ENCODE peak calls at places on chromosomes 7 and 10, in eight cellular contexts. R is WERI-Rb-1; L is GM12878; S is CD4-positive, CD25-positive, alpha-beta regulatory T cell; C is heart right ventricle; Q is mammary epithelial cell; Z is lung; A is stomach. O is an unnamed sample.
A peak's percentile ranks its signal among the peaks of the same experiment; 100 is the strongest.

GRCh38 chr7:156818133-156818532 is 74.8 kb downstream of the LMBR1 start:
- DNase-seq in R (no peak), L (no peak), S (no peak), C (no peak), Q (no peak), Z (no peak), A (no peak), O (no peak)

GRCh38 chr7:774161-775109 is 47.4 kb upstream of the PRKAR1B start:
- DNase-seq in R (peak; percentile 66), L (no peak), S (peak; percentile 53), C (peak; percentile 66), Q (peak; percentile 36), Z (peak; percentile 49), A (peak; percentile 72), O (peak; percentile 55)

GRCh38 chr10:99695761-99696160 is 36.2 kb downstream of the COX15 start:
- DNase-seq in R (no peak), L (no peak), S (no peak), C (no peak), Q (no peak), Z (no peak), A (no peak), O (no peak)

GRCh38 chr10:88008866-88009470 is 145.5 kb downstream of the PTEN start:
- DNase-seq in R (no peak), L (no peak), S (no peak), C (no peak), Q (no peak), Z (no peak), A (no peak), O (no peak)

GRCh38 chr10:86518781-86519180 is 2.8 kb downstream of the WAPL start:
- DNase-seq in R (no peak), L (no peak), S (no peak), C (no peak), Q (no peak), Z (no peak), A (no peak), O (no peak)

GRCh38 chr7:140972876-140973829 is 41.6 kb downstream of the MRPS33 start:
- DNase-seq in R (peak; percentile 14), L (no peak), S (no peak), C (no peak), Q (no peak), Z (no peak), A (no peak), O (no peak)

GRCh38 chr10:49230004-49230403 is 41.8 kb upstream of the TMEM273 start:
- DNase-seq in R (no peak), L (no peak), S (no peak), C (no peak), Q (no peak), Z (no peak), A (no peak), O (no peak)

GRCh38 chr7:106386958-106387357 is 102.2 kb upstream of the NAMPT start:
- DNase-seq in R (no peak), L (no peak), S (no peak), C (no peak), Q (no peak), Z (no peak), A (no peak), O (no peak)

GRCh38 chr7:64849924-64850499 is 53.1 kb upstream of the ZNF273 start:
- DNase-seq in R (no peak), L (no peak), S (no peak), C (no peak), Q (no peak), Z (no peak), A (no peak), O (no peak)

GRCh38 chr10:15351099-15351820 is 19.8 kb downstream of the FAM171A1 start:
- DNase-seq in R (no peak), L (no peak), S (no peak), C (no peak), Q (no peak), Z (no peak), A (no peak), O (no peak)

GRCh38 chr10:128411624-128412023 is 285.4 kb upstream of the MKI67 start:
- DNase-seq in R (no peak), L (no peak), S (no peak), C (no peak), Q (no peak), Z (no peak), A (no peak), O (no peak)

GRCh38 chr10:52778511-52779392 is 6.2 kb upstream of the MBL2 start:
- DNase-seq in R (peak; percentile 12), L (no peak), S (no peak), C (no peak), Q (no peak), Z (no peak), A (no peak), O (no peak)

GRCh38 chr10:52644678-52645434 is 127.7 kb downstream of the MBL2 start:
- DNase-seq in R (peak; percentile 20), L (no peak), S (peak; percentile 13), C (no peak), Q (peak; percentile 35), Z (peak; percentile 41), A (peak; percentile 40), O (no peak)

GRCh38 chr10:58299580-58299979 is 30.6 kb downstream of the CISD1 start:
- DNase-seq in R (peak; percentile 66), L (no peak), S (peak; percentile 66), C (no peak), Q (no peak), Z (peak; percentile 36), A (peak; percentile 58), O (peak; percentile 55)

GRCh38 chr7:132065193-132065972 is 509.0 kb upstream of the PODXL start:
- DNase-seq in R (no peak), L (no peak), S (no peak), C (no peak), Q (peak; percentile 91), Z (peak; percentile 55), A (no peak), O (no peak)

DNA sequence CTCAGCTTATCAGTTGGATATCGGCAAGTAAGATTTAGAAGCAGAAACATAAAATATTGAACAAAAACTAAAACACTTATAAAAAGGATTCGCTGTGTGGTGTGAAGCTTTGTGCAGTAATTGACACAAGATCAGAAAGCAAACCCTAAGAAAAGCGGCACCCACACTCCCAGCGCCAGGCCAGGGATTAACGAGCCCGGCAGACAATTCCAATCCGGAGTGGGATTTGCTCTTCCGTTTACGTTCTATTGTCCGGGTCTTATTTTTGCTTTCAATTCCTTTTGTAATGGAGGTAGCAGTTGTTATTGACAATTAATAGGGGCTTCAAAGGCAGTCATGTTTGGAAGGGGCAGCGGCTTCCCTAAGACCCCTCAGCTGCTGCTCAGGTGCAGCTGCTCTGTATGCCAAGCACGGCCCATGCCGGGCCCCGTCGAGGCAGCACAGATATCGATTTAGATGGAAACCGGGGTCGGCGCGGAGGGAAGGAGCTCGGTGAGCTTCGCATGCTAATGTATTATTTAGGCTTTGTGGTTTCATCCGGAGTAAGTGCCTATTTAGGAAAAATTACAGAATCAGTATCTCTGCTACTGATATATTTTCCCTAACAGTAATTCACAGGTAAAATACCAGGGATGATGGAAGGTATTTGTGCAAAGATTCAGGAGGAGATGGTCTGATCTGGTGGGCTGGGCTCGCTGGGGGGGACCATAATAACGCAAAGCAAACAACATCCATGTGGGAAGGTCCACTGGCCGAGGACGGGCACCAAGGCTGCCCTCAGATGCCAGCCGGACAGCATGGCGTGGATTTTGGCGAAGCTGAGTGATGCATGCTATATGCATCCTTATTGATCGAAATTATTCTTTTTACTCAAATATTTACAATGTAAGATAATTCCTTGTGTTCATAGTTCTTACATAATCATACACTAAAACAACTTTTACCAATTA is 561.7 kb downstream of the PTPRN2 start:
- DNase-seq in R (no peak), L (no peak), S (no peak), C (no peak), Q (no peak), Z (no peak), A (peak; percentile 17), O (no peak)
- H3K9me3 ChIP-seq in R (no peaks in the 10 kb centered on the region), L (no peaks in the 10 kb centered on the region), S (no peaks in the 10 kb centered on the region), C (no peaks in the 10 kb centered on the region), Q (peaks cover 28% of the 10 kb centered on the region), Z (no peaks in the 10 kb centered on the region), A (no peaks in the 10 kb centered on the region), O (no peaks in the 10 kb centered on the region)

DNA sequence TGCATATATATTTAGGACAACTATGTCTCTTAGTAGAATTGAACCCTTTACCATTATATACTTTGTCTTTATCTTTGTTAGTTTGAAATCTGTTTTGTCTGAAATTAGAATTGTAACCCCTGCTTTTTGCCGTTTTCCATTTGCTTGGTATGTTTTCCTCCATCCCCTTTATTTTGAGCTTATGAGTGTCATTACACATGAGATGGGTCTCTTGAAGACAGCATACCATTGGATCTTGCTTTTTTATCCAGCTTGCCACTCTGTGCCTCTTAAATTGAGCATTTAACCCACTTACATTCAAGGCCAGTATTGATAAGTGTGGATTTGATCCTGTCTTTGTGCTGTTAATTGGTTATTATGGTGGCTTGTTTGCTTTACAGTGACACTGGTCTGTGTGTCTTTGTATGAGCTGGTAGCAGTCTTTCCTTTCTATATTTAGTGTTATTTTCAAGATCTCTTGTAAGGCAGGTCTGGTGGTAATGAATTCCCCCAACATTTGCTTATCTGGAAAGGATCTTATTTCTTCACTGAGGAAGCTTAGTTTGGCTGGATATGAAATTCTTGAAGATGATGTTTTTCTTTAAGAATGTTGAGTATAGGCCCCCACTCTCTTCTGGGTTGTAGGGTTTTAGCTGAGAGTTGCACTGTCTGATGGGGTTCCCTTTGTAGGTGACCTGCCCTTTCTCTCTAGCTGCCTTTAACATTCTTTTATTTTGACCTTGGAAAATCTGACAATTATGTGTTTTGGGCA is 149.5 kb downstream of the AHR start:
- DNase-seq in R (no peak), L (no peak), S (no peak), C (no peak), Q (no peak), Z (no peak), A (no peak), O (no peak)
- H3K9me3 ChIP-seq in R (peaks cover 3% of the 10 kb centered on the region), L (no peaks in the 10 kb centered on the region), S (peaks cover 17% of the 10 kb centered on the region), C (no peaks in the 10 kb centered on the region), Q (peaks cover 3% of the 10 kb centered on the region), Z (peaks cover 9% of the 10 kb centered on the region), A (peaks cover 7% of the 10 kb centered on the region), O (peaks cover 7% of the 10 kb centered on the region)

GRCh38 chr7:55624813-55625212 is 52.5 kb upstream of the VOPP1 start:
- DNase-seq in R (no peak), L (no peak), S (no peak), C (no peak), Q (no peak), Z (no peak), A (no peak), O (no peak)
- H3K9me3 ChIP-seq in R (peaks cover 19% of the 10 kb centered on the region), L (no peaks in the 10 kb centered on the region), S (peaks cover 7% of the 10 kb centered on the region), C (no peaks in the 10 kb centered on the region), Q (peaks cover 6% of the 10 kb centered on the region), Z (peaks cover 4% of the 10 kb centered on the region), A (no peaks in the 10 kb centered on the region), O (peaks cover 2% of the 10 kb centered on the region)

GRCh38 chr10:17647316-17647715 is 3.4 kb downstream of the STAM start:
- DNase-seq in R (no peak), L (no peak), S (no peak), C (no peak), Q (no peak), Z (no peak), A (peak; percentile 48), O (no peak)

GRCh38 chr10:17651891-17652290 is 7.9 kb downstream of the STAM start:
- DNase-seq in R (no peak), L (no peak), S (no peak), C (no peak), Q (no peak), Z (no peak), A (no peak), O (no peak)

GRCh38 chr10:17650416-17650815 is 6.5 kb downstream of the STAM start:
- DNase-seq in R (no peak), L (no peak), S (no peak), C (no peak), Q (no peak), Z (no peak), A (no peak), O (no peak)

GRCh38 chr10:17649052-17649451 is 5.1 kb downstream of the STAM start:
- DNase-seq in R (no peak), L (no peak), S (no peak), C (no peak), Q (no peak), Z (no peak), A (no peak), O (no peak)

GRCh38 chr10:17649836-17650235 is 5.9 kb downstream of the STAM start:
- DNase-seq in R (no peak), L (no peak), S (no peak), C (no peak), Q (peak; percentile 20), Z (no peak), A (no peak), O (no peak)
- H3K9me3 ChIP-seq in R (no peaks in the 10 kb centered on the region), L (peaks cover 18% of the 10 kb centered on the region), S (peaks cover 7% of the 10 kb centered on the region), C (no peaks in the 10 kb centered on the region), Q (no peaks in the 10 kb centered on the region), Z (no peaks in the 10 kb centered on the region), A (no peaks in the 10 kb centered on the region), O (peaks cover 9% of the 10 kb centered on the region)

O was measured in T-helper 17 cell.